ENCODE peak calls at places on chromosomes 4 and X, in four cellular contexts. C, N, D and R are unnamed samples.

GRCh38 chrX:151396042-151396826 is 772 bp upstream of the VMA21 start:
- DNase-seq in N (peak), C (no peak), D (peak), R (no peak)

GRCh38 chrX:136488706-136489105 is 959 bp downstream of the BRS3 start:
- DNase-seq in N (no peak), C (no peak), D (no peak), R (no peak)

GRCh38 chr4:98706200-98706813 is 47.9 kb upstream of the TSPAN5 start:
- DNase-seq in C (no peak), D (no peak), N (no peak), R (no peak)

GRCh38 chrX:48890296-48890925 is 7.2 kb downstream of the TIMM17B start:
- DNase-seq in N (no peak), D (no peak), C (peak), R (no peak)

GRCh38 chrX:149487292-149487691 is 17.8 kb downstream of the IDS start:
- DNase-seq in D (no peak), C (no peak), N (no peak), R (no peak)

GRCh38 chr4:53499791-53500190 is 91.5 kb downstream of the LNX1 start:
- DNase-seq in D (no peak), N (no peak), C (no peak), R (no peak)

GRCh38 chrX:40402771-40403533 is 177.8 kb upstream of the ATP6AP2 start:
- DNase-seq in N (no peak), C (peak), D (no peak), R (no peak)

GRCh38 chrX:10074241-10074941 is 82.4 kb upstream of the CLCN4 start:
- DNase-seq in D (no peak), N (no peak), C (no peak), R (no peak)

GRCh38 chr4:84852081-84852480 is 114.4 kb downstream of the WDFY3 start:
- DNase-seq in N (no peak), C (no peak), D (no peak), R (peak)

GRCh38 chrX:1451676-1452496 is 823 bp downstream of the ASMTL start:
- DNase-seq in C (no peak), N (no peak), D (no peak), R (no peak)

GRCh38 chrX:118974908-118975671 is 672 bp downstream of the LONRF3 start:
- DNase-seq in D (no peak), C (peak), N (peak), R (no peak)

DNA sequence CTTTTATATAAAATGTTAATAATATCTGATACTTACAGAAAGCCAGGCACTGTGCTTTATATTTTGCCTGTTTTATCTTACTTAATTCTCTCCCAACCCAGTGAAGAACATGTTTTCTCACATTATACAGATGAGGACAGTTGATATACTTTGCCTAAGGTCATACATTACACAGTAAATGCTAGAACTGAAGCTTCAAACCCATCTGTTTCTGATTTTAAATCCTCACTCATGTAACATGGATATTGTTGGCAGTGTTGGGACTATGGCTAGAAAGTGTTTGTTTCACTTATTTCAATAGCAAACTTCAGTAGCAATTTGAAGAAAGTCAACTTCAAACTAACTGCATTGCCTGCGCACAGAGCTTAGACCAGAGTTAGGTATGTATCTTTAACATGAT is 57.4 kb downstream of the RAPGEF2 start:
- DNase-seq in C (no peak), N (no peak), D (no peak), R (no peak)
- TF ChIP-seq ZBTB33 in C (no peak), N (no peak), D (no peak), R (no peak)

GRCh38 chr4:9944431-9945425 is 76.6 kb downstream of the SLC2A9 start:
- DNase-seq in N (no peak), C (no peak), D (no peak), R (no peak)
- TF ChIP-seq ZNF274 in N (no peak), C (no peak), D (no peak), R (no peak)

GRCh38 chrX:125327891-125328290 is 8.2 kb downstream of the TEX13C start:
- DNase-seq in C (no peak), D (no peak), N (no peak), R (no peak)

GRCh38 chrX:125333583-125333982 is 13.9 kb downstream of the TEX13C start:
- DNase-seq in N (no peak), D (no peak), C (no peak), R (no peak)
- TF ChIP-seq ZBTB33 in N (no peak), D (no peak), C (no peak), R (no peak)

DNA sequence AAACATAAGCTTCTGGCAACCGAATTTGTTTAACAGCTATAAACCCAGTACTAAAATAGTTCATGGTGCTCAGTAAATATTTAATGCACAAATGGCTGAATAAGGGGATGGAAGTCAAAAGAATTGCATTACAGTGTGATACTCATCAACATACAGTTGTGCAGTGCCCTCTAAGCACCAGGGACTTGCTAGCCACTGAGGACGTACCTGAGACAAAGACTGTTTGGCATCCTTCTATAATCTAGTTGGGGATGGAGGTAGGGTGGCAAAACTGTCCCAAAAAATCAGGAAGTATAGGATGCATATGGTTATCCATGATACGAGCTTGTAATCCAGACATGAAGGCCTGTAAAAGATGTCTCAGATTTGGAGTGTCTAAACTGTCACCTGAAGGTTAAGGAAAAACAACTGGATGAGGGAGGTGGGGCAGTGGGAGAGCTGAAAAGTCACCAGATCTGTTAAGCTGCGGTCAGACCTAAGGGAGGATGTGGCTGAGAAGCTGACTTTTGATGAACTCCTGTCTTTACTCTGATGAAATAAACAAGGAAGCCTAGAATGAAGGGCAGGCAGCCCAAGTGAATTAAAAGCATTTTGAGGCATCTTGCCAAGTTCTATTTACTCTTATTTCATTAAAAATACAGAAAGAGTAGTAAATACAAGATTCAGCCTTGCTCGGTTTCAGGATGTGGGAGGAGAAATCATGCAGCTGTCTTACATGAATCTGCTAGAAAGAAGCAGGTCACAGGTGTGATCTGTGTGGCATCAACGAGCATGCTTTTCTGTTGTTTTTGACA is 12.0 kb upstream of the CD38 start:
- DNase-seq in C (no peak), N (no peak), D (no peak), R (no peak)
- TF ChIP-seq ZNF274 in C (no peak), N (no peak), D (no peak), R (no peak)

GRCh38 chr4:153115322-153116100 is 88.7 kb upstream of the TRIM2 start:
- DNase-seq in C (no peak), D (peak), N (peak), R (peak)
- TF ChIP-seq ZBTB33 in C (no peak), D (no peak), N (no peak), R (no peak)

GRCh38 chr4:121324331-121324730 is 56.5 kb downstream of the QRFPR start:
- DNase-seq in C (no peak), D (no peak), N (no peak), R (no peak)

GRCh38 chr4:121326580-121326979 is 54.2 kb downstream of the QRFPR start:
- DNase-seq in N (no peak), C (no peak), D (no peak), R (no peak)

GRCh38 chr4:121330180-121330665 is 50.6 kb downstream of the QRFPR start:
- DNase-seq in C (no peak), D (no peak), N (no peak), R (no peak)
- TF ChIP-seq ZNF274 in C (no peak), D (no peak), N (no peak), R (no peak)

GRCh38 chr4:55005910-55006309 is 119.5 kb downstream of the KDR start:
- DNase-seq in N (no peak), C (no peak), D (no peak), R (no peak)

GRCh38 chr4:55010550-55010949 is 114.8 kb downstream of the KDR start:
- DNase-seq in C (no peak), N (no peak), D (no peak), R (no peak)

GRCh38 chr4:55012363-55013255 is 112.8 kb downstream of the KDR start:
- DNase-seq in D (no peak), N (no peak), C (no peak), R (no peak)

GRCh38 chr4:55004831-55005230 is 120.6 kb downstream of the KDR start:
- DNase-seq in C (no peak), N (no peak), D (no peak), R (no peak)

DNA sequence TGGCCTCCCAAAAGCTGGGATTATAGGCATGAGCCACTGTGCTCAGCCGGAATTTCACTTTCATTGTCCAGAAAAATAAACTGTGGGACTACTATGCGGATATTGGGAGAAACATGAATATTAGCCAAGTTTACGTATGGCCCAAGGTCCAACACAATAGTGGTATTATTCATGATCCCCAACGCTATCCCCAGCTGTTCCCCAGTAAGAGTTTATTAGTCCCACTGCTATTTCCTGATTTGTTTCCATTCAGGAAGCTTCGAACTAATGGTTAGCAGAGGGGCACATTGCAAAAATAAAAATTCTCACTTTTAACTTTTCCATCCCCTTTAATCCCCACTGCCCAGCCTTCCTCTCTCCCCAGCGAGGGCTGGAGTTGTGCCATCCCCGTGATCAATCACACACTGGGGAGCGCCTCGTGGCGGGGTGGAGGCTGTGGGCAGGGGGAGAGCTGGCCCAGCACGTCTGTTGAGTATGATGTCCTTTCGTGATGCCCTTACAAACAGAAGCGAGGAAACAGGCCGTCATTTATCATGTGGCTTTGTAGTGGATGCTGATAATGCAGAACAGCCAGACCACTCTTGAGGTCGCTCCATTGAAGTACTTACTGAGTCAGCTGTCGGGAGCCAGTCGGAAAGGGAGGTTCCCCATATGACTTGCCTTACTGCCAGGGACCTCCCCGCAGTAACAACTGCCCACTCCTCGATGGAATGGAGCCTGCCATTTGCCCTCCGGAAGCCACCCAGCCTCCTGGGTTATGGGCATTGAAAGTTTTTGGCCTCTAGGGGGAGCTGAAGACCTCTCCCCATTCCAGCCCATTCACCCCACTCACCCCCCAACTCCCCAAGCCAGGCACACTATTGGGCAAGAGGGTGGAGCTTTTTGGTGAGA is 117.0 kb downstream of the KDR start:
- DNase-seq in D (no peak), C (peak), N (no peak), R (no peak)
- TF ChIP-seq ZBTB33 in D (no peak), C (no peak), N (no peak), R (no peak)

DNA sequence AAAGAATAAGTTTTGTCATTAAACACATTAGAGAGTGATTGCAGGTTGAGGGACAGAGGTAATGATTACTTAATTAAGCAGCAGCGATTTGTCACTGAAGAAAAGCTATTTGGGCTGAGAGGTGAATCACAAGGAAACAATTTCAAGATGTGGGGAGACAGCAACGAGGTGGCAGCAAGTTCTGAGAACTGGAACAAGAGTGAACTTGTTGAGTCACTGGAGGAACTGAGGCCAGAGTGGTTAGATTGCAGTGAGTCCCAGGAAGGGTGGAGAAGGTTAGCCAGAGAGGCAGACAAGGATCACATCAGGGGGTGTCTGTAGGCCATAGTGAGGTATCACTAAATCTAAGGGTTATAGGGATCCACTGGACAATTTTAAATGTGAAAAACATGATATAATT is 57.9 kb upstream of the TMPRSS11A start:
- DNase-seq in D (no peak), C (peak), N (no peak), R (peak)
- TF ChIP-seq ZNF274 in D (no peak), C (no peak), N (no peak), R (no peak)

GRCh38 chr4:164383187-164384181 is 370.4 kb upstream of the SMIM31 start:
- DNase-seq in C (no peak), D (no peak), N (no peak), R (no peak)
- TF ChIP-seq ZBTB33 in C (no peak), D (no peak), N (no peak), R (no peak)

GRCh38 chr4:55498051-55498450 is 48.7 kb downstream of the CLOCK start:
- DNase-seq in N (no peak), C (no peak), D (no peak), R (no peak)
- TF ChIP-seq ZNF274 in N (no peak), C (no peak), D (no peak), R (no peak)